ENCODE peak calls at places on chromosomes 1 and 21, in four cellular contexts. Q, O, J and A are unnamed samples.

GRCh38 chr21:39676054-39676771 is 63.5 kb downstream of the B3GALT5 start:
- DNase-seq in J (no peak), Q (no peak), O (peak; percentile 91), A (peak; percentile 92)

GRCh38 chr1:68301538-68301937 is 69.2 kb upstream of the WLS start:
- DNase-seq in J (no peak), Q (no peak), O (no peak), A (no peak)

GRCh38 chr1:213995603-213996002 is 7.8 kb downstream of the PROX1 start:
- DNase-seq in Q (no peak), O (no peak), J (no peak), A (no peak)

GRCh38 chr1:21284206-21285137 is 5.8 kb downstream of the ECE1 start:
- DNase-seq in J (no peak), O (no peak), Q (no peak), A (peak; percentile 46)

GRCh38 chr1:234980224-234980656 is 148.4 kb downstream of the TOMM20 start:
- DNase-seq in Q (no peak), O (no peak), J (no peak), A (no peak)

GRCh38 chr1:226474041-226474440 is 66.1 kb upstream of the PARP1 start:
- DNase-seq in Q (no peak), O (no peak), J (no peak), A (no peak)

GRCh38 chr21:45408271-45408791 is 3.4 kb downstream of the COL18A1 start:
- DNase-seq in O (peak; percentile 62), Q (peak; percentile 27), J (no peak), A (no peak)

GRCh38 chr1:210792703-210793102 is 341.2 kb downstream of the KCNH1 start:
- DNase-seq in O (no peak), Q (no peak), J (no peak), A (no peak)

GRCh38 chr1:47191940-47192457 is 2.2 kb upstream of the PDZK1IP1 start:
- DNase-seq in Q (no peak), O (peak; percentile 50), J (no peak), A (no peak)

GRCh38 chr1:86823821-86824500 is 90.0 kb downstream of the SELENOF start:
- DNase-seq in Q (no peak), J (no peak), O (no peak), A (no peak)

GRCh38 chr1:76833856-76834255 is 33.4 kb upstream of the ST6GALNAC5 start:
- DNase-seq in Q (no peak), J (no peak), O (no peak), A (no peak)

GRCh38 chr1:168009322-168009721 is 72.5 kb upstream of the MPC2 start:
- DNase-seq in J (no peak), O (no peak), Q (no peak), A (no peak)

GRCh38 chr1:6859415-6860343 is 74.4 kb downstream of the CAMTA1 start:
- DNase-seq in O (no peak), J (no peak), Q (no peak), A (no peak)

GRCh38 chr21:34126269-34126668 is 52.9 kb downstream of the MRPS6 start:
- DNase-seq in O (peak; percentile 82), J (no peak), Q (no peak), A (peak; percentile 57)

GRCh38 chr1:192950926-192951325 is 108.2 kb downstream of the UCHL5 start:
- DNase-seq in J (no peak), Q (no peak), O (no peak), A (no peak)

GRCh38 chr1:116147114-116147510 is 35.9 kb downstream of the MAB21L3 start:
- DNase-seq in J (no peak), Q (no peak), O (no peak), A (no peak)

GRCh38 chr1:27520651-27521050 is 30.7 kb upstream of the WASF2 start:
- DNase-seq in O (no peak), J (no peak), Q (no peak), A (peak; percentile 48)

GRCh38 chr1:35120458-35121133 is 41.4 kb downstream of the ZMYM1 start:
- DNase-seq in J (no peak), O (no peak), Q (peak; percentile 42), A (peak; percentile 58)